ENCODE peak calls at places on chromosomes 5 and 9, in ten cellular contexts. N is SK-N-SH; D is pancreas; P is effector memory CD4-positive, alpha-beta T cell; Z is lung; H is astrocyte; W is heart right ventricle; V is neuronal stem cell; I is heart left ventricle; O is lower lobe of right lung. T is an unnamed sample. For H3K36me3 and H3K4me1, the result is how much of the 10 kb centered on the place peaks cover.

GRCh38 chr9:13175732-13176131 is 103.8 kb downstream of the MPDZ start:
- DNase-seq in P (no peak), V (no peak), D (no peak), O (no peak), I (no peak), N (no peak), H (no peak), Z (no peak), W (no peak), T (no peak)

GRCh38 chr5:117295941-117296340 is 721.3 kb upstream of the SEMA6A start:
- DNase-seq in V (no peak), W (no peak), N (no peak), H (no peak), O (no peak), P (no peak), D (no peak), Z (no peak), I (no peak), T (no peak)

GRCh38 chr9:137648396-137648795 is 29.6 kb downstream of the EHMT1 start:
- DNase-seq in V (no peak), W (no peak), P (no peak), I (no peak), D (no peak), Z (no peak), H (peak), O (no peak), N (no peak), T (no peak)

GRCh38 chr9:120853198-120853597 is 10.5 kb upstream of the PSMD5 start:
- DNase-seq in I (no peak), N (no peak), Z (no peak), D (no peak), O (no peak), W (no peak), H (no peak), V (no peak), P (no peak), T (no peak)

GRCh38 chr9:120480707-120481106 is 99.3 kb downstream of the CDK5RAP2 start:
- DNase-seq in O (no peak), W (no peak), D (no peak), N (no peak), Z (no peak), H (no peak), P (no peak), V (no peak), I (no peak), T (no peak)

GRCh38 chr5:140574165-140574564 is 9.5 kb downstream of the SLC35A4 start:
- DNase-seq in P (no peak), Z (no peak), D (no peak), I (no peak), N (no peak), O (no peak), W (no peak), H (peak), V (no peak), T (no peak)

GRCh38 chr9:32395483-32396216 is 11.2 kb downstream of the ACO1 start:
- DNase-seq in V (no peak), W (peak), P (no peak), N (peak), O (no peak), I (peak), H (peak), Z (no peak), D (peak), T (no peak)

GRCh38 chr9:15218994-15219393 is 88.0 kb downstream of the TTC39B start:
- DNase-seq in D (no peak), V (no peak), H (no peak), I (no peak), W (no peak), P (no peak), O (no peak), Z (no peak), N (no peak), T (no peak)

GRCh38 chr5:96017951-96018350 is 56.3 kb upstream of the ELL2 start:
- DNase-seq in W (no peak), N (no peak), P (no peak), V (no peak), O (no peak), D (no peak), Z (no peak), H (peak), I (no peak), T (no peak)

GRCh38 chr5:73544429-73545402 is 20.7 kb downstream of the ANKRA2 start:
- DNase-seq in I (no peak), H (no peak), O (peak), Z (peak), P (no peak), N (peak), W (no peak), D (peak), V (no peak), T (no peak)

GRCh38 chr9:113538131-113538530 is 74.6 kb downstream of the RGS3 start:
- DNase-seq in N (no peak), O (no peak), D (no peak), I (no peak), W (no peak), Z (no peak), H (no peak), P (no peak), V (no peak), T (no peak)

GRCh38 chr9:98807070-98807810 is at the start of gene GALNT12:
- DNase-seq in O (no peak), D (peak), V (no peak), N (peak), W (no peak), Z (no peak), I (no peak), H (no peak), P (peak), T (peak)

GRCh38 chr5:96933764-96934163 is 2.1 kb upstream of the LNPEP start:
- DNase-seq in I (no peak), P (no peak), W (no peak), H (no peak), V (no peak), D (no peak), O (no peak), Z (no peak), N (no peak), T (no peak)

GRCh38 chr9:100595391-100596199 is 17.7 kb downstream of the CAVIN4 start:
- DNase-seq in N (peak), V (peak), I (no peak), O (no peak), W (no peak), D (peak), P (no peak), H (no peak), Z (no peak), T (peak)

DNA sequence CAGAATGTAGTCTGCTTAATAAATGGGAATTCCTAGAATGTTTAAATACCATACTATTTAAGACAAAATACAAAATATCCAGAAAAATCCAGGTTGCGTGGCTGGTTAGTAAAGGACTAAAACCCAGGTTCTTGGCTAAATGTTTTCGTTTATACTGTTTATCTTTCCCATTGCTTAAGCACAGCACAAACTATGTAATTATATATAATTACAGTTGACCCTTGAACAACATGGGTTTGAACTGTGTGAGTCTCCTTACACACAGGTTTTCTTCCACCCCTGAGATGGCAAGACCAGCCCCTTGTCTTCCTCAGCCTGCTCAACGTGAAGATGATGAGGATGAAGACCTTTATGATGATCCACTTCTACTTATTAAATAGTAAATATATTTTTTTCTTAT is 24.7 kb downstream of the XPA start:
- DNase-seq in D (no peak), I (no peak), V (no peak), O (no peak), H (no peak), W (no peak), P (no peak), Z (no peak), N (no peak), T (no peak)
- H3K36me3 ChIP-seq in D (half or more), I (half or more), V (half or more), O (half or more), H (half or more), W (half or more), P (half or more), Z (under half), N (half or more), T (half or more)

DNA sequence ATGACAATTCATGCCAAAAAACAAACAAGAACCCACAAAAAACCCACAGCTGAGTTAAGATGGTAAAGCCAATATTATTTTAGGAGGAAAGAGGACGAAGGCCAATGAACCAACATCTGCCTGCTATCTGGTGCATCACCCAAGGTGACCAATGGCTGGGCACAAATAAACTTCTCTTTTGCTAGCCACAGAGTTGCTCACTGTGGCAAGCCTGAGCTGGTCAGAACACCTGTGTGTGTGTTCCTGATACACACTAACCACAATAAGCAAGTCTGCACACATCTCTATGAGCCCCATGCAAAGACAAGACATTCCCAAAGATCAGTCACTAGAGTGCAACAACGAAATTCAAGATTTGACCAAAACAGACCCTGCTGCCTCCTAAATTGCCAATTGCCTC is 63.1 kb downstream of the RNF38 start:
- DNase-seq in H (no peak), P (no peak), Z (no peak), D (no peak), N (no peak), W (no peak), O (no peak), I (no peak), V (no peak), T (no peak)
- H3K27ac ChIP-seq in H (no peak), P (no peak), Z (no peak), D (no peak), N (no peak), W (no peak), O (no peak), I (no peak), V (no peak), T (no peak)

GRCh38 chr5:137624786-137625349 is 111.0 kb downstream of the KLHL3 start:
- DNase-seq in D (no peak), O (no peak), H (no peak), Z (no peak), I (no peak), V (no peak), P (no peak), N (no peak), W (peak), T (no peak)
- H3K4me1 ChIP-seq in D (under half), O (under half), H (under half), Z (under half), I (under half), V (under half), P (under half), N (under half), W (under half), T (under half)

GRCh38 chr9:132647806-132648205 is 22.0 kb downstream of the DDX31 start:
- DNase-seq in V (no peak), D (no peak), W (no peak), Z (no peak), I (no peak), H (no peak), O (no peak), P (no peak), N (no peak), T (no peak)
- H3K36me3 ChIP-seq in V (half or more), D (under half), W (half or more), Z (under half), I (half or more), H (half or more), O (half or more), P (half or more), N (half or more), T (half or more)

GRCh38 chr5:171357843-171358242 is 29.8 kb upstream of the NPM1 start:
- DNase-seq in O (no peak), V (no peak), H (no peak), W (no peak), Z (no peak), P (no peak), N (peak), D (no peak), I (no peak), T (no peak)

GRCh38 chr5:171351674-171352073 is 36.0 kb upstream of the NPM1 start:
- DNase-seq in N (no peak), V (no peak), H (no peak), Z (no peak), O (no peak), I (no peak), D (no peak), P (no peak), W (no peak), T (no peak)

GRCh38 chr5:171355302-171355724 is 32.3 kb upstream of the NPM1 start:
- DNase-seq in Z (no peak), D (no peak), N (no peak), P (no peak), W (no peak), V (no peak), O (no peak), H (no peak), I (no peak), T (peak)
- H3K27ac ChIP-seq in Z (no peak), D (no peak), N (no peak), P (no peak), W (no peak), V (no peak), O (no peak), H (no peak), I (no peak), T (no peak)

DNA sequence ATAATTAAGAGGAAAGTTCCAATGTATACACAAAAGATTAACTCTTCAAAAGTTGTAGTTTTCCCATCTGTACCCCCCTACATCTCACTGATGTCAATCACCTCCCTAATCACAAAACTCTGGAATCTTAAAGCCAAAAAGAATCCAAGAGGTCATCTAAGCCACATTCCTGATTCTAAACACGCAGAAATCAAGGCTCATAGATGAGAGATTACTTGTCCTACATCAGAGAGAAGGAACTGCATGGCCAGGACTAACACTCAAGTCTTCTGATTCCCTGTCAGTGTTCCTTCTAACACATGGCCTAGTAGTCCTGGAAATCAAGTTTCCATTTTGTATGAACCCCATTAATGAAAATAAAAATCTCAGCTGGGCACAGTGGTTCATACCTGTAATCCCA is 58.7 kb downstream of the MAPKAP1 start:
- DNase-seq in O (no peak), N (no peak), Z (no peak), D (no peak), H (no peak), P (no peak), I (no peak), W (no peak), V (no peak), T (no peak)
- H3K4me1 ChIP-seq in O (under half), N (under half), Z (under half), D (under half), H (under half), P (under half), I (under half), W (under half), V (under half), T (under half)

T was measured in CD4-positive, alpha-beta memory T cell.